ENCODE peak calls at places on chromosomes 7 and 10, in four cellular contexts. X is A549, J is endothelial cell of umbilical vein, A is GM12878. V is an unnamed sample.

GRCh38 chr7:44196450-44196872 is 4.3 kb upstream of the YKT6 start:
- DNase-seq in X (peak; percentile 76), J (peak; percentile 54), A (no peak), V (peak; percentile 63)

GRCh38 chr7:43700059-43700501 is 29.2 kb downstream of the COA1 start:
- DNase-seq in X (peak; percentile 28), J (peak; percentile 69), A (no peak), V (peak; percentile 68)

GRCh38 chr7:33982425-33982786 is 77.1 kb downstream of the BMPER start:
- DNase-seq in X (no peak), J (peak; percentile 41), A (no peak), V (peak; percentile 18)

GRCh38 chr7:81501220-81501619 is 268.6 kb downstream of the HGF start:
- DNase-seq in X (no peak), J (peak; percentile 40), A (no peak), V (peak; percentile 64)

GRCh38 chr7:22563621-22564241 is 63.7 kb upstream of the STEAP1B start:
- DNase-seq in X (no peak), J (peak; percentile 62), A (no peak), V (no peak)

GRCh38 chr7:81430150-81430549 is 339.7 kb downstream of the HGF start:
- DNase-seq in X (no peak), J (no peak), A (no peak), V (no peak)

GRCh38 chr7:75611557-75612178 is 119.5 kb downstream of the SPDYE5 start:
- DNase-seq in X (no peak), J (peak; percentile 82), A (no peak), V (peak; percentile 50)

GRCh38 chr7:139915864-139916716 is 87.0 kb downstream of the TBXAS1 start:
- DNase-seq in X (peak; percentile 96), J (peak; percentile 88), A (peak; percentile 91), V (peak; percentile 97)

GRCh38 chr10:98642281-98642680 is 195.5 kb upstream of the HPS1 start:
- DNase-seq in X (no peak), J (no peak), A (no peak), V (no peak)

GRCh38 chr7:132084776-132085388 is 491.4 kb downstream of the PLXNA4 start:
- DNase-seq in X (no peak), J (no peak), A (no peak), V (peak; percentile 26)

GRCh38 chr10:49737474-49738201 is 24.5 kb downstream of the OGDHL start:
- DNase-seq in X (no peak), J (no peak), A (no peak), V (no peak)

GRCh38 chr10:10792681-10793080 is 225.0 kb upstream of the CELF2 start:
- DNase-seq in X (no peak), J (peak; percentile 89), A (no peak), V (no peak)

GRCh38 chr7:493661-494251 is 25.9 kb downstream of the PDGFA start:
- DNase-seq in X (no peak), J (no peak), A (no peak), V (no peak)
- TF ChIP-seq MAX in X (no peak), J (no peak), A (no peak), V (no peak)

GRCh38 chr7:36286241-36286640 is 103.4 kb upstream of the ANLN start:
- DNase-seq in X (no peak), J (no peak), A (no peak), V (no peak)

GRCh38 chr7:36283171-36283570 is 106.5 kb upstream of the ANLN start:
- DNase-seq in X (no peak), J (no peak), A (no peak), V (no peak)

GRCh38 chr7:36285276-36285675 is 104.4 kb upstream of the ANLN start:
- DNase-seq in X (no peak), J (no peak), A (no peak), V (no peak)

GRCh38 chr7:36283711-36284130 is 105.9 kb upstream of the ANLN start:
- DNase-seq in X (no peak), J (no peak), A (no peak), V (peak; percentile 100)

GRCh38 chr7:36284470-36284869 is 105.2 kb upstream of the ANLN start:
- DNase-seq in X (no peak), J (no peak), A (no peak), V (peak; percentile 90)
- TF ChIP-seq CTCF in X (no peak), J (no peak), A (no peak), V (peak; percentile 62)

GRCh38 chr7:116968626-116969025 is 15.3 kb downstream of the ST7 start:
- DNase-seq in X (no peak), J (no peak), A (no peak), V (no peak)

GRCh38 chr7:116970148-116970910 is 17.0 kb downstream of the ST7 start:
- DNase-seq in X (no peak), J (no peak), A (no peak), V (peak; percentile 65)

GRCh38 chr7:116967254-116967922 is 14.1 kb downstream of the ST7 start:
- DNase-seq in X (no peak), J (no peak), A (no peak), V (no peak)

GRCh38 chr7:116967983-116968382 is 14.7 kb downstream of the ST7 start:
- DNase-seq in X (no peak), J (no peak), A (no peak), V (no peak)

GRCh38 chr7:116969371-116969902 is 16.1 kb downstream of the ST7 start:
- DNase-seq in X (no peak), J (no peak), A (no peak), V (peak; percentile 41)
- TF ChIP-seq MYC in X (no peak), J (no peak), A (no peak), V (no peak)

DNA sequence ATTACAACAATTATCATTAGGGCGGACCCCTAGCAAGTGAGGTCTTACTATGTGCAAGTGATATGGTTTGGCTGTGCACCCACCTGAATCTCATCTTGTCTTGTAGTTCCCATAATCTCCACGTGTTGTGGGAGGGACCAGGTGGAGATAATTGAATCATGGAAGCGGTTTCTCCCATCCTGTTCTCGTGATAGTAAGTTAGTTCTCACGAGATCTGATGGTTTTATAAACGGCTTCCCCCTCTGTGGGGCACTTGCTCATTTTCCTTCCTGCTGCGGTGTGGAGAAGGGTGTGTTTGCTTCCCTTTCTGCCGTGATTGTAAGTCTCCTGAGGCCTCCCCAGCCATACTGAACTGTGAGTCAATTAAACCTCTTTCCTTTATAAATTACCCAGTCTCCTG is 96.1 kb upstream of the CDK6 start:
- DNase-seq in X (no peak), J (no peak), A (no peak), V (peak; percentile 25)
- TF ChIP-seq MAX in X (no peak), J (no peak), A (no peak), V (no peak)

GRCh38 chr10:75108684-75109458 is 2.6 kb upstream of the SAMD8 start:
- DNase-seq in X (peak; percentile 89), J (no peak), A (no peak), V (peak; percentile 35)
- TF ChIP-seq CTCF in X (peak; percentile 43), J (peak; percentile 51), A (peak; percentile 53), V (peak; percentile 50)

GRCh38 chr10:84943541-84943940 is 615.2 kb downstream of the CCSER2 start:
- DNase-seq in X (no peak), J (no peak), A (no peak), V (no peak)

GRCh38 chr10:84946984-84947383 is 618.6 kb downstream of the CCSER2 start:
- DNase-seq in X (no peak), J (no peak), A (no peak), V (no peak)

GRCh38 chr10:84944187-84944586 is 615.8 kb downstream of the CCSER2 start:
- DNase-seq in X (no peak), J (no peak), A (no peak), V (peak; percentile 15)

GRCh38 chr10:84948644-84949043 is 620.3 kb downstream of the CCSER2 start:
- DNase-seq in X (no peak), J (no peak), A (no peak), V (peak; percentile 6)
- TF ChIP-seq MYC in X (no peak), J (no peak), A (no peak), V (no peak)

GRCh38 chr7:128889121-128889520 is 21.4 kb downstream of the KCP start:
- DNase-seq in X (no peak), J (no peak), A (no peak), V (no peak)

GRCh38 chr7:128888756-128889095 is 21.8 kb downstream of the KCP start:
- DNase-seq in X (no peak), J (no peak), A (no peak), V (no peak)

GRCh38 chr7:128891110-128891941 is 19.2 kb downstream of the KCP start:
- DNase-seq in X (no peak), J (no peak), A (no peak), V (no peak)

GRCh38 chr7:128891942-128892269 is 18.6 kb downstream of the KCP start:
- DNase-seq in X (no peak), J (no peak), A (no peak), V (no peak)

GRCh38 chr7:128890306-128891109 is 20.0 kb downstream of the KCP start:
- DNase-seq in X (peak; percentile 47), J (no peak), A (no peak), V (no peak)
- TF ChIP-seq MAX in X (no peak), J (no peak), A (no peak), V (no peak)

DNA sequence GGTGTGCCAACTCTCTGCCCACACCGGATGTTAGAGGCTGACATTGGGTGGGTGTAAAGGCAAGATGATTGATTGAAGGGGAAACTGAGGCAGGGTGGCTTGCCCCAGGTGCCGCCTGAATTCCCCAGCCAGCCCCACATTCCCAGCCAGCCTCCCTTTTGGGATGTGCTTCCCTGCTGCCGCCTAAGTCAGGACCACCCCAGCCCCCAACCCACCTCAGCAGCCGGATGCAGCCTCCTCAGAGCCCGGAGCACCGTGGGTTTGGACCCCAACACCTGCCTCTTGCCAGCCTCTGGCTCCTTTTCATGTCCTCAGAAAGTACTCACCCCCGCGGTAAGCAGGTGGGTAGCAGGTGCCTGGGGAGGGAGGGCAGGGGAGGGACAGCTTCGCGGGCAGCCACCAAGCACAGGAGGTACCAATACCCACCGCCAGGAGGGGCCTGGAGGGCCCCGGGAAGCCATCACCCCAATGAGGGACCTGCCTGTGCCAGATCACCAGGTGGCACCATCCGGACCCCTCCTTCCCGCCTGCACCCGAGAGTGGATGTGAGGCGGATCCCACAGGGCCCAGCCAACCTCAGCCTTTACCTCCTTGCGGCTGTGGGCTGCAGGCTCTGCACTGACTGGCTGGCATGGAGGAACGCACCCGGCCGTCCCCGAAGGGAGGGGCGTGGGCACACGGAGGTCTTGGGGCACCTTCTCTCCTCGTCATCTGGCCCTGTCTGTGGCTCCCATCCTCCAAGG is 60.5 kb downstream of the PWWP2B start:
- DNase-seq in X (peak; percentile 76), J (no peak), A (no peak), V (peak; percentile 35)
- TF ChIP-seq CTCF in X (peak; percentile 45), J (no peak), A (no peak), V (peak; percentile 27)